ENCODE peak calls at places on chromosomes 3 and 15, in four cellular contexts. W is fibroblast of lung, L is KBM-7, I is colonic mucosa. C is an unnamed sample.

GRCh38 chr3:176286456-176287115 is 910.7 kb downstream of the TBL1XR1 start:
- DNase-seq in I (no peak), W (no peak), L (no peak), C (no peak)

GRCh38 chr3:9730747-9731205 is 759 bp upstream of the BRPF1 start:
- DNase-seq in I (no peak), W (no peak), L (no peak), C (no peak)

GRCh38 chr3:65233561-65233960 is 545.8 kb upstream of the ADAMTS9 start:
- DNase-seq in W (no peak), I (no peak), L (no peak), C (no peak)

GRCh38 chr3:172104471-172105072 is 65.2 kb downstream of the FNDC3B start:
- DNase-seq in W (no peak), L (no peak), I (no peak), C (no peak)

GRCh38 chr3:7518471-7518870 is 657.6 kb downstream of the GRM7 start:
- DNase-seq in W (peak), L (no peak), I (no peak), C (peak)

GRCh38 chr3:50609743-50610085 is 1.9 kb downstream of the CISH start:
- DNase-seq in W (no peak), I (no peak), L (peak), C (no peak)

GRCh38 chr15:101028321-101028720 is 109.2 kb downstream of the LRRK1 start:
- DNase-seq in L (no peak), W (peak), I (peak), C (no peak)

GRCh38 chr3:105158277-105158676 is 208.4 kb upstream of the ALCAM start:
- DNase-seq in W (no peak), I (no peak), L (peak), C (no peak)

GRCh38 chr3:181210275-181210674 is 220.7 kb upstream of the DNAJC19 start:
- DNase-seq in L (peak), W (peak), I (no peak), C (peak)

GRCh38 chr15:100768501-100768931 is 111.1 kb upstream of the ALDH1A3 start:
- DNase-seq in I (no peak), W (no peak), L (no peak), C (no peak)

C was measured in fibroblast of the conjunctiva.